ENCODE peak calls at places on chromosomes 5 and 9, in eight cellular contexts. One of them, this sample, is unnamed.

GRCh38 chr5:174457141-174457678 is 267.2 kb upstream of the MSX2 start:
- DNase-seq in right cardiac atrium: no peak
- DNase-seq in stromal cell of bone marrow: no peak
- DNase-seq in WERI-Rb-1: no peak
- DNase-seq in lower leg skin: no peak
- DNase-seq in Right ventricle myocardium superior: no peak
- DNase-seq in dorsolateral prefrontal cortex: no peak
- DNase-seq in mesendoderm: peak
- DNase-seq in this sample: no peak

GRCh38 chr5:32504923-32505596 is 60.5 kb upstream of the ZFR start:
- DNase-seq in lower leg skin: peak
- DNase-seq in WERI-Rb-1: peak
- DNase-seq in stromal cell of bone marrow: peak
- DNase-seq in Right ventricle myocardium superior: peak
- DNase-seq in right cardiac atrium: peak
- DNase-seq in mesendoderm: no peak
- DNase-seq in dorsolateral prefrontal cortex: peak
- DNase-seq in this sample: peak

GRCh38 chr5:168317521-168318147 is 26.2 kb downstream of the WWC1 start:
- DNase-seq in Right ventricle myocardium superior: no peak
- DNase-seq in stromal cell of bone marrow: peak
- DNase-seq in mesendoderm: peak
- DNase-seq in WERI-Rb-1: peak
- DNase-seq in dorsolateral prefrontal cortex: no peak
- DNase-seq in right cardiac atrium: peak
- DNase-seq in lower leg skin: no peak
- DNase-seq in this sample: peak

GRCh38 chr5:11037080-11037479 is 276.0 kb upstream of the DAP start:
- DNase-seq in lower leg skin: no peak
- DNase-seq in dorsolateral prefrontal cortex: no peak
- DNase-seq in WERI-Rb-1: no peak
- DNase-seq in stromal cell of bone marrow: no peak
- DNase-seq in mesendoderm: no peak
- DNase-seq in right cardiac atrium: no peak
- DNase-seq in Right ventricle myocardium superior: no peak
- DNase-seq in this sample: no peak

GRCh38 chr9:75027187-75028107 is 646 bp downstream of the CARNMT1 start:
- DNase-seq in right cardiac atrium: peak
- DNase-seq in Right ventricle myocardium superior: peak
- DNase-seq in dorsolateral prefrontal cortex: peak
- DNase-seq in mesendoderm: peak
- DNase-seq in WERI-Rb-1: peak
- DNase-seq in lower leg skin: peak
- DNase-seq in stromal cell of bone marrow: peak
- DNase-seq in this sample: peak

GRCh38 chr9:32837551-32838058 is 54.3 kb downstream of the TMEM215 start:
- DNase-seq in dorsolateral prefrontal cortex: no peak
- DNase-seq in lower leg skin: no peak
- DNase-seq in Right ventricle myocardium superior: no peak
- DNase-seq in right cardiac atrium: no peak
- DNase-seq in stromal cell of bone marrow: no peak
- DNase-seq in mesendoderm: no peak
- DNase-seq in WERI-Rb-1: no peak
- DNase-seq in this sample: no peak

GRCh38 chr5:199821-200645 is 8.7 kb downstream of the LRRC14B start:
- DNase-seq in dorsolateral prefrontal cortex: no peak
- DNase-seq in lower leg skin: no peak
- DNase-seq in mesendoderm: no peak
- DNase-seq in WERI-Rb-1: no peak
- DNase-seq in stromal cell of bone marrow: no peak
- DNase-seq in right cardiac atrium: no peak
- DNase-seq in Right ventricle myocardium superior: no peak
- DNase-seq in this sample: no peak

GRCh38 chr5:5629579-5629978 is 207.1 kb downstream of the ICE1 start:
- DNase-seq in right cardiac atrium: no peak
- DNase-seq in dorsolateral prefrontal cortex: no peak
- DNase-seq in mesendoderm: no peak
- DNase-seq in WERI-Rb-1: no peak
- DNase-seq in stromal cell of bone marrow: peak
- DNase-seq in lower leg skin: no peak
- DNase-seq in Right ventricle myocardium superior: no peak
- DNase-seq in this sample: no peak

GRCh38 chr5:133848306-133848924 is 120.0 kb downstream of the C5orf15 start:
- DNase-seq in WERI-Rb-1: no peak
- DNase-seq in lower leg skin: peak
- DNase-seq in Right ventricle myocardium superior: no peak
- DNase-seq in right cardiac atrium: no peak
- DNase-seq in stromal cell of bone marrow: no peak
- DNase-seq in mesendoderm: no peak
- DNase-seq in dorsolateral prefrontal cortex: no peak
- DNase-seq in this sample: no peak

GRCh38 chr5:39760385-39761198 is 335.8 kb upstream of the DAB2 start:
- DNase-seq in mesendoderm: no peak
- DNase-seq in lower leg skin: no peak
- DNase-seq in right cardiac atrium: peak
- DNase-seq in WERI-Rb-1: no peak
- DNase-seq in stromal cell of bone marrow: peak
- DNase-seq in dorsolateral prefrontal cortex: no peak
- DNase-seq in Right ventricle myocardium superior: peak
- DNase-seq in this sample: no peak

GRCh38 chr9:115213777-115214428 is 95.9 kb upstream of the TNC start:
- DNase-seq in stromal cell of bone marrow: no peak
- DNase-seq in lower leg skin: no peak
- DNase-seq in WERI-Rb-1: no peak
- DNase-seq in right cardiac atrium: no peak
- DNase-seq in Right ventricle myocardium superior: no peak
- DNase-seq in mesendoderm: peak
- DNase-seq in dorsolateral prefrontal cortex: no peak
- DNase-seq in this sample: no peak

GRCh38 chr5:63351164-63351563 is 611.1 kb downstream of the HTR1A start:
- DNase-seq in lower leg skin: no peak
- DNase-seq in WERI-Rb-1: no peak
- DNase-seq in right cardiac atrium: no peak
- DNase-seq in stromal cell of bone marrow: no peak
- DNase-seq in mesendoderm: no peak
- DNase-seq in Right ventricle myocardium superior: no peak
- DNase-seq in dorsolateral prefrontal cortex: no peak
- DNase-seq in this sample: no peak

GRCh38 chr5:34486160-34486765 is 169.9 kb upstream of the RAI14 start:
- DNase-seq in right cardiac atrium: peak
- DNase-seq in WERI-Rb-1: peak
- DNase-seq in dorsolateral prefrontal cortex: peak
- DNase-seq in lower leg skin: peak
- DNase-seq in stromal cell of bone marrow: peak
- DNase-seq in Right ventricle myocardium superior: peak
- DNase-seq in mesendoderm: peak
- DNase-seq in this sample: peak

GRCh38 chr9:106962105-106962504 is 99.1 kb downstream of the ZNF462 start:
- DNase-seq in Right ventricle myocardium superior: no peak
- DNase-seq in WERI-Rb-1: no peak
- DNase-seq in lower leg skin: no peak
- DNase-seq in mesendoderm: no peak
- DNase-seq in right cardiac atrium: no peak
- DNase-seq in stromal cell of bone marrow: no peak
- DNase-seq in dorsolateral prefrontal cortex: no peak
- DNase-seq in this sample: no peak

This sample was measured in HEK293T.